ENCODE peak calls at places on chromosomes 1 and 21, in eight cellular contexts. One of them, this sample, is unnamed.
A peak's percentile ranks its signal among the peaks of the same experiment; 100 is the strongest.

GRCh38 chr1:66564250-66564649 is 30.3 kb downstream of the SGIP1 start:
- DNase-seq in HEK293T: no peak
- DNase-seq in skeletal muscle cell: peak; percentile 97
- DNase-seq in iPS-NIHi11: no peak
- DNase-seq in endothelial cell of umbilical vein: peak; percentile 97
- DNase-seq in T-helper 9 cell: no peak
- DNase-seq in stimulated activated CD4-positive, alpha-beta T cell treated with anti-CD3 and anti-CD28 coated beads, TNF-alpha, amount 100 ng/mL, for 48 hours: no peak
- DNase-seq in 8988T: no peak
- DNase-seq in this sample: no peak

GRCh38 chr21:45392206-45392971 is 12.6 kb upstream of the COL18A1 start:
- DNase-seq in iPS-NIHi11: no peak
- DNase-seq in stimulated activated CD4-positive, alpha-beta T cell treated with anti-CD3 and anti-CD28 coated beads, TNF-alpha, amount 100 ng/mL, for 48 hours: no peak
- DNase-seq in T-helper 9 cell: no peak
- DNase-seq in skeletal muscle cell: no peak
- DNase-seq in HEK293T: no peak
- DNase-seq in 8988T: no peak
- DNase-seq in endothelial cell of umbilical vein: no peak
- DNase-seq in this sample: no peak

GRCh38 chr21:27475363-27475955 is 508.6 kb upstream of the ADAMTS5 start:
- DNase-seq in iPS-NIHi11: no peak
- DNase-seq in endothelial cell of umbilical vein: no peak
- DNase-seq in skeletal muscle cell: no peak
- DNase-seq in 8988T: no peak
- DNase-seq in HEK293T: no peak
- DNase-seq in T-helper 9 cell: no peak
- DNase-seq in stimulated activated CD4-positive, alpha-beta T cell treated with anti-CD3 and anti-CD28 coated beads, TNF-alpha, amount 100 ng/mL, for 48 hours: no peak
- DNase-seq in this sample: no peak

GRCh38 chr1:27658951-27659496 is 13.0 kb downstream of the IFI6 start:
- DNase-seq in skeletal muscle cell: no peak
- DNase-seq in T-helper 9 cell: no peak
- DNase-seq in 8988T: peak; percentile 40
- DNase-seq in endothelial cell of umbilical vein: no peak
- DNase-seq in HEK293T: no peak
- DNase-seq in iPS-NIHi11: no peak
- DNase-seq in stimulated activated CD4-positive, alpha-beta T cell treated with anti-CD3 and anti-CD28 coated beads, TNF-alpha, amount 100 ng/mL, for 48 hours: no peak
- DNase-seq in this sample: no peak

GRCh38 chr1:64687725-64688285 is 57.1 kb upstream of the RAVER2 start:
- DNase-seq in T-helper 9 cell: no peak
- DNase-seq in 8988T: no peak
- DNase-seq in skeletal muscle cell: no peak
- DNase-seq in endothelial cell of umbilical vein: peak; percentile 71
- DNase-seq in HEK293T: no peak
- DNase-seq in iPS-NIHi11: no peak
- DNase-seq in stimulated activated CD4-positive, alpha-beta T cell treated with anti-CD3 and anti-CD28 coated beads, TNF-alpha, amount 100 ng/mL, for 48 hours: no peak
- DNase-seq in this sample: no peak

GRCh38 chr1:111735858-111736544 is 3.2 kb downstream of the INKA2 start:
- DNase-seq in HEK293T: no peak
- DNase-seq in stimulated activated CD4-positive, alpha-beta T cell treated with anti-CD3 and anti-CD28 coated beads, TNF-alpha, amount 100 ng/mL, for 48 hours: no peak
- DNase-seq in 8988T: no peak
- DNase-seq in T-helper 9 cell: no peak
- DNase-seq in endothelial cell of umbilical vein: no peak
- DNase-seq in iPS-NIHi11: peak; percentile 25
- DNase-seq in skeletal muscle cell: peak; percentile 75
- DNase-seq in this sample: no peak

GRCh38 chr1:7616076-7616833 is 154.8 kb upstream of the VAMP3 start:
- DNase-seq in stimulated activated CD4-positive, alpha-beta T cell treated with anti-CD3 and anti-CD28 coated beads, TNF-alpha, amount 100 ng/mL, for 48 hours: no peak
- DNase-seq in 8988T: no peak
- DNase-seq in T-helper 9 cell: peak; percentile 20
- DNase-seq in endothelial cell of umbilical vein: peak; percentile 36
- DNase-seq in skeletal muscle cell: no peak
- DNase-seq in iPS-NIHi11: peak; percentile 90
- DNase-seq in HEK293T: peak; percentile 64
- DNase-seq in this sample: no peak

GRCh38 chr1:183209533-183210158 is 23.6 kb downstream of the LAMC2 start:
- DNase-seq in HEK293T: no peak
- DNase-seq in endothelial cell of umbilical vein: no peak
- DNase-seq in skeletal muscle cell: peak; percentile 62
- DNase-seq in stimulated activated CD4-positive, alpha-beta T cell treated with anti-CD3 and anti-CD28 coated beads, TNF-alpha, amount 100 ng/mL, for 48 hours: no peak
- DNase-seq in iPS-NIHi11: no peak
- DNase-seq in 8988T: no peak
- DNase-seq in T-helper 9 cell: no peak
- DNase-seq in this sample: peak; percentile 45

GRCh38 chr21:45562965-45563364 is 20.7 kb upstream of the SLC19A1 start:
- DNase-seq in skeletal muscle cell: no peak
- DNase-seq in 8988T: no peak
- DNase-seq in HEK293T: no peak
- DNase-seq in iPS-NIHi11: no peak
- DNase-seq in T-helper 9 cell: no peak
- DNase-seq in stimulated activated CD4-positive, alpha-beta T cell treated with anti-CD3 and anti-CD28 coated beads, TNF-alpha, amount 100 ng/mL, for 48 hours: no peak
- DNase-seq in endothelial cell of umbilical vein: no peak
- DNase-seq in this sample: no peak

GRCh38 chr21:35528109-35529042 is 479.3 kb upstream of the RUNX1 start:
- DNase-seq in stimulated activated CD4-positive, alpha-beta T cell treated with anti-CD3 and anti-CD28 coated beads, TNF-alpha, amount 100 ng/mL, for 48 hours: peak; percentile 17
- DNase-seq in endothelial cell of umbilical vein: no peak
- DNase-seq in iPS-NIHi11: no peak
- DNase-seq in T-helper 9 cell: peak; percentile 4
- DNase-seq in skeletal muscle cell: no peak
- DNase-seq in HEK293T: no peak
- DNase-seq in 8988T: no peak
- DNase-seq in this sample: peak; percentile 23

GRCh38 chr1:3261969-3262579 is 192.4 kb upstream of the ARHGEF16 start:
- DNase-seq in iPS-NIHi11: no peak
- DNase-seq in skeletal muscle cell: no peak
- DNase-seq in 8988T: no peak
- DNase-seq in HEK293T: no peak
- DNase-seq in endothelial cell of umbilical vein: no peak
- DNase-seq in stimulated activated CD4-positive, alpha-beta T cell treated with anti-CD3 and anti-CD28 coated beads, TNF-alpha, amount 100 ng/mL, for 48 hours: no peak
- DNase-seq in T-helper 9 cell: no peak
- DNase-seq in this sample: no peak

GRCh38 chr1:94855307-94855700 is 35.1 kb downstream of the SLC44A3 start:
- DNase-seq in iPS-NIHi11: no peak
- DNase-seq in stimulated activated CD4-positive, alpha-beta T cell treated with anti-CD3 and anti-CD28 coated beads, TNF-alpha, amount 100 ng/mL, for 48 hours: no peak
- DNase-seq in endothelial cell of umbilical vein: peak; percentile 22
- DNase-seq in skeletal muscle cell: no peak
- DNase-seq in T-helper 9 cell: no peak
- DNase-seq in HEK293T: no peak
- DNase-seq in 8988T: no peak
- DNase-seq in this sample: peak; percentile 77

GRCh38 chr1:92910081-92910480 is 51.2 kb downstream of the DIPK1A start:
- DNase-seq in 8988T: no peak
- DNase-seq in endothelial cell of umbilical vein: no peak
- DNase-seq in iPS-NIHi11: no peak
- DNase-seq in stimulated activated CD4-positive, alpha-beta T cell treated with anti-CD3 and anti-CD28 coated beads, TNF-alpha, amount 100 ng/mL, for 48 hours: no peak
- DNase-seq in T-helper 9 cell: no peak
- DNase-seq in HEK293T: no peak
- DNase-seq in skeletal muscle cell: no peak
- DNase-seq in this sample: no peak

GRCh38 chr21:45078877-45079281 is 4.5 kb downstream of the ADARB1 start:
- DNase-seq in 8988T: no peak
- DNase-seq in T-helper 9 cell: peak; percentile 60
- DNase-seq in endothelial cell of umbilical vein: no peak
- DNase-seq in skeletal muscle cell: peak; percentile 57
- DNase-seq in iPS-NIHi11: no peak
- DNase-seq in HEK293T: no peak
- DNase-seq in stimulated activated CD4-positive, alpha-beta T cell treated with anti-CD3 and anti-CD28 coated beads, TNF-alpha, amount 100 ng/mL, for 48 hours: peak; percentile 52
- DNase-seq in this sample: no peak

GRCh38 chr1:114347431-114348209 is 163.4 kb downstream of the TRIM33 start:
- DNase-seq in stimulated activated CD4-positive, alpha-beta T cell treated with anti-CD3 and anti-CD28 coated beads, TNF-alpha, amount 100 ng/mL, for 48 hours: no peak
- DNase-seq in skeletal muscle cell: no peak
- DNase-seq in HEK293T: no peak
- DNase-seq in T-helper 9 cell: no peak
- DNase-seq in iPS-NIHi11: no peak
- DNase-seq in 8988T: no peak
- DNase-seq in endothelial cell of umbilical vein: no peak
- DNase-seq in this sample: no peak

GRCh38 chr1:30407862-30408580 is 315.4 kb downstream of the MATN1 start:
- DNase-seq in T-helper 9 cell: no peak
- DNase-seq in HEK293T: no peak
- DNase-seq in iPS-NIHi11: peak; percentile 5
- DNase-seq in 8988T: no peak
- DNase-seq in endothelial cell of umbilical vein: no peak
- DNase-seq in skeletal muscle cell: no peak
- DNase-seq in stimulated activated CD4-positive, alpha-beta T cell treated with anti-CD3 and anti-CD28 coated beads, TNF-alpha, amount 100 ng/mL, for 48 hours: no peak
- DNase-seq in this sample: no peak

GRCh38 chr1:110060034-110060661 is 10.3 kb downstream of the ALX3 start:
- DNase-seq in skeletal muscle cell: no peak
- DNase-seq in stimulated activated CD4-positive, alpha-beta T cell treated with anti-CD3 and anti-CD28 coated beads, TNF-alpha, amount 100 ng/mL, for 48 hours: peak; percentile 71
- DNase-seq in HEK293T: peak; percentile 87
- DNase-seq in T-helper 9 cell: peak; percentile 76
- DNase-seq in 8988T: no peak
- DNase-seq in iPS-NIHi11: peak; percentile 75
- DNase-seq in endothelial cell of umbilical vein: peak; percentile 22
- DNase-seq in this sample: peak; percentile 2

GRCh38 chr1:179105393-179105792 is 23.5 kb downstream of the TOR3A start:
- DNase-seq in iPS-NIHi11: peak; percentile 82
- DNase-seq in endothelial cell of umbilical vein: no peak
- DNase-seq in T-helper 9 cell: no peak
- DNase-seq in HEK293T: peak; percentile 56
- DNase-seq in skeletal muscle cell: no peak
- DNase-seq in 8988T: no peak
- DNase-seq in stimulated activated CD4-positive, alpha-beta T cell treated with anti-CD3 and anti-CD28 coated beads, TNF-alpha, amount 100 ng/mL, for 48 hours: no peak
- DNase-seq in this sample: no peak

GRCh38 chr21:27645285-27645684 is 678.4 kb upstream of the ADAMTS5 start:
- DNase-seq in iPS-NIHi11: no peak
- DNase-seq in endothelial cell of umbilical vein: no peak
- DNase-seq in T-helper 9 cell: no peak
- DNase-seq in HEK293T: no peak
- DNase-seq in skeletal muscle cell: peak; percentile 36
- DNase-seq in 8988T: no peak
- DNase-seq in stimulated activated CD4-positive, alpha-beta T cell treated with anti-CD3 and anti-CD28 coated beads, TNF-alpha, amount 100 ng/mL, for 48 hours: no peak
- DNase-seq in this sample: no peak

GRCh38 chr1:62426238-62426637 is 10.6 kb upstream of the USP1 start:
- DNase-seq in HEK293T: no peak
- DNase-seq in skeletal muscle cell: no peak
- DNase-seq in 8988T: no peak
- DNase-seq in endothelial cell of umbilical vein: no peak
- DNase-seq in stimulated activated CD4-positive, alpha-beta T cell treated with anti-CD3 and anti-CD28 coated beads, TNF-alpha, amount 100 ng/mL, for 48 hours: no peak
- DNase-seq in iPS-NIHi11: no peak
- DNase-seq in T-helper 9 cell: no peak
- DNase-seq in this sample: no peak

GRCh38 chr1:187264995-187265602 is 436.4 kb downstream of the PLA2G4A start:
- DNase-seq in HEK293T: peak; percentile 51
- DNase-seq in endothelial cell of umbilical vein: peak; percentile 70
- DNase-seq in T-helper 9 cell: no peak
- DNase-seq in 8988T: no peak
- DNase-seq in iPS-NIHi11: peak; percentile 49
- DNase-seq in skeletal muscle cell: peak; percentile 27
- DNase-seq in stimulated activated CD4-positive, alpha-beta T cell treated with anti-CD3 and anti-CD28 coated beads, TNF-alpha, amount 100 ng/mL, for 48 hours: no peak
- DNase-seq in this sample: peak; percentile 4